ENCODE peak calls at places on chromosomes 13 and 19, in eight cellular contexts. K is iPS-NIHi11; I is NT2/D1; E is NCI-H2081; Z is GOT3; O is neural crest cell; V is left ventricle myocardium inferior; D is activated CD4-positive, alpha-beta T cell treated with anti-CD3 and anti-CD28 coated beads, Interleukin-2, amount 10 ng/mL, durations not matched to agents 7 days and 5 days. W is an unnamed sample.

GRCh38 chr13:48500652-48501197 is 32.2 kb downstream of the RCBTB2 start:
- DNase-seq in K (no peak), I (no peak), E (peak), Z (no peak), O (no peak), V (no peak), D (no peak), W (no peak)

GRCh38 chr13:99542788-99543406 is 41.6 kb downstream of the TM9SF2 start:
- DNase-seq in K (no peak), I (no peak), E (no peak), Z (no peak), O (no peak), V (no peak), D (peak), W (no peak)

GRCh38 chr19:3692141-3693029 is 7.9 kb downstream of the PIP5K1C start:
- DNase-seq in K (peak), I (no peak), E (no peak), Z (no peak), O (peak), V (no peak), D (peak), W (no peak)

GRCh38 chr13:67147257-67148218 is 82.6 kb downstream of the PCDH9 start:
- DNase-seq in K (peak), I (peak), E (peak), Z (no peak), O (no peak), V (no peak), D (no peak), W (no peak)

GRCh38 chr13:102983496-102983895 is 82.7 kb downstream of the SLC10A2 start:
- DNase-seq in K (no peak), I (no peak), E (no peak), Z (no peak), O (no peak), V (no peak), D (no peak), W (no peak)

GRCh38 chr13:52615817-52616216 is 26.4 kb upstream of the HNRNPA1L2 start:
- DNase-seq in K (peak), I (no peak), E (no peak), Z (no peak), O (no peak), V (no peak), D (peak), W (no peak)

GRCh38 chr13:75055296-75055695 is 426.7 kb downstream of the TBC1D4 start:
- DNase-seq in K (no peak), I (no peak), E (no peak), Z (no peak), O (no peak), V (no peak), D (no peak), W (no peak)

GRCh38 chr19:40284501-40285352 is at the start of gene AKT2:
- DNase-seq in K (peak), I (peak), E (peak), Z (peak), O (peak), V (peak), D (peak), W (no peak)

GRCh38 chr13:51833980-51834379 is 11.0 kb downstream of the TMEM272 start:
- DNase-seq in K (no peak), I (no peak), E (no peak), Z (no peak), O (no peak), V (no peak), D (no peak), W (no peak)

GRCh38 chr13:45773236-45773635 is 71.1 kb downstream of the CBY2 start:
- DNase-seq in K (no peak), I (no peak), E (no peak), Z (no peak), O (no peak), V (no peak), D (no peak), W (no peak)

GRCh38 chr19:12580180-12580694 is 29.0 kb upstream of the ZNF564 start:
- DNase-seq in K (no peak), I (no peak), E (no peak), Z (no peak), O (no peak), V (no peak), D (no peak), W (no peak)

GRCh38 chr13:74026753-74027152 is 107.5 kb downstream of the KLF12 start:
- DNase-seq in K (peak), I (peak), E (peak), Z (no peak), O (no peak), V (no peak), D (peak), W (no peak)

GRCh38 chr13:70171151-70171550 is 62.9 kb upstream of the KLHL1 start:
- DNase-seq in K (no peak), I (no peak), E (no peak), Z (no peak), O (no peak), V (no peak), D (no peak), W (no peak)

GRCh38 chr13:98954313-98954712 is 23.6 kb downstream of the DOCK9 start:
- DNase-seq in K (no peak), I (peak), E (no peak), Z (no peak), O (no peak), V (no peak), D (no peak), W (no peak)

GRCh38 chr19:19213822-19214558 is 2.2 kb downstream of the NCAN start:
- DNase-seq in K (no peak), I (no peak), E (peak), Z (no peak), O (peak), V (no peak), D (no peak), W (no peak)

GRCh38 chr13:38990693-38991092 is at the start of gene STOML3:
- DNase-seq in K (no peak), I (no peak), E (no peak), Z (no peak), O (no peak), V (no peak), D (no peak), W (no peak)

GRCh38 chr19:11339254-11340098 is at the start of gene RAB3D:
- DNase-seq in K (peak), I (peak), E (peak), Z (no peak), O (peak), V (peak), D (peak), W (peak)

GRCh38 chr13:95156208-95156607 is 145.0 kb downstream of the ABCC4 start:
- DNase-seq in K (no peak), I (no peak), E (peak), Z (no peak), O (no peak), V (no peak), D (no peak), W (no peak)

GRCh38 chr19:21022996-21023395 is 2.5 kb downstream of the ZNF430 start:
- DNase-seq in K (no peak), I (no peak), E (no peak), Z (no peak), O (no peak), V (no peak), D (no peak), W (no peak)

GRCh38 chr19:35716985-35717664 is 678 bp upstream of the KMT2B start:
- DNase-seq in K (peak), I (peak), E (peak), Z (peak), O (peak), V (peak), D (peak), W (peak)

GRCh38 chr13:27578121-27579030 is 42.0 kb downstream of the LNX2 start:
- DNase-seq in K (no peak), I (no peak), E (no peak), Z (no peak), O (no peak), V (no peak), D (no peak), W (no peak)

GRCh38 chr19:7662657-7663056 is 6.2 kb upstream of the RETN start:
- DNase-seq in K (no peak), I (no peak), E (no peak), Z (no peak), O (no peak), V (no peak), D (no peak), W (no peak)

GRCh38 chr19:3683866-3684816 is 16.1 kb downstream of the PIP5K1C start:
- DNase-seq in K (no peak), I (no peak), E (peak), Z (no peak), O (no peak), V (no peak), D (no peak), W (no peak)

GRCh38 chr19:47573076-47574026 is at the start of gene ZNF541:
- DNase-seq in K (peak), I (no peak), E (no peak), Z (no peak), O (no peak), V (peak), D (peak), W (peak)

GRCh38 chr13:75101997-75102720 is 379.8 kb downstream of the TBC1D4 start:
- DNase-seq in K (peak), I (no peak), E (no peak), Z (no peak), O (no peak), V (no peak), D (no peak), W (no peak)

GRCh38 chr13:46354143-46355087 is 32.6 kb downstream of the RUBCNL start:
- DNase-seq in K (no peak), I (no peak), E (no peak), Z (no peak), O (no peak), V (no peak), D (peak), W (no peak)

GRCh38 chr13:40228486-40228885 is 438.0 kb downstream of the FOXO1 start:
- DNase-seq in K (no peak), I (no peak), E (no peak), Z (no peak), O (no peak), V (no peak), D (no peak), W (no peak)